ENCODE peak calls at places on chromosome 4, in ten cellular contexts. K is mucosa of descending colon; D is stimulated activated CD8-positive, alpha-beta memory T cell treated with anti-CD3 and anti-CD28 coated beads, Interleukin-7, amount 100 ng/mL, for 4 hours; P is A172; A is dermis blood vessel endothelial cell; W is DMS153; B is M059J; L is activated CD4-positive, alpha-beta T cell treated with anti-CD3 and anti-CD28 coated beads for 24 hours; J is AG04450; U is LoVo. G is an unnamed sample.

GRCh38 chr4:42915484-42915883 is 23.0 kb downstream of the GRXCR1 start:
- DNase-seq in D (no peak), A (no peak), P (peak), L (no peak), U (peak), K (no peak), B (no peak), W (no peak), J (no peak), G (peak)

GRCh38 chr4:169723207-169723606 is 34.5 kb downstream of the HPF1 start:
- DNase-seq in J (no peak), D (peak), L (no peak), P (peak), A (peak), K (no peak), B (peak), U (no peak), W (no peak), G (peak)

GRCh38 chr4:29151584-29151983 is 1568.6 kb upstream of the PCDH7 start:
- DNase-seq in W (no peak), P (no peak), K (no peak), J (no peak), U (no peak), D (no peak), L (no peak), B (no peak), A (no peak), G (no peak)

GRCh38 chr4:8322794-8323704 is 53.5 kb downstream of the HTRA3 start:
- DNase-seq in W (no peak), J (no peak), B (no peak), U (no peak), A (no peak), L (no peak), K (no peak), P (no peak), D (no peak), G (no peak)

GRCh38 chr4:188178276-188178675 is 39.0 kb downstream of the TRIML1 start:
- DNase-seq in B (peak), K (no peak), P (peak), J (no peak), D (no peak), L (no peak), A (no peak), U (no peak), W (no peak), G (peak)

GRCh38 chr4:14254252-14254651 is 626.7 kb upstream of the BOD1L1 start:
- DNase-seq in B (peak), U (no peak), L (no peak), A (peak), W (no peak), P (peak), K (no peak), J (no peak), D (no peak), G (peak)

GRCh38 chr4:42605264-42605663 is 51.6 kb downstream of the ATP8A1 start:
- DNase-seq in A (no peak), P (no peak), W (no peak), B (no peak), K (no peak), D (no peak), J (no peak), U (no peak), L (no peak), G (no peak)

GRCh38 chr4:117676153-117676552 is 358.1 kb upstream of the NDST3 start:
- DNase-seq in W (no peak), J (no peak), D (no peak), B (no peak), P (no peak), U (no peak), A (no peak), K (no peak), L (no peak), G (no peak)

GRCh38 chr4:53816561-53816960 is 225.3 kb upstream of the LNX1 start:
- DNase-seq in B (no peak), D (no peak), W (no peak), U (no peak), A (no peak), J (no peak), L (no peak), K (no peak), P (no peak), G (no peak)

GRCh38 chr4:23945521-23946017 is 55.7 kb upstream of the PPARGC1A start:
- DNase-seq in P (peak), A (no peak), K (no peak), J (peak), D (no peak), B (peak), L (no peak), W (no peak), U (no peak), G (peak)